ENCODE peak calls at places on chromosomes 5 and 9, in nine cellular contexts. One of them, this sample, is unnamed.

GRCh38 chr9:119365291-119366027 is 3.8 kb downstream of the BRINP1 start:
- DNase-seq in epithelial cell of esophagus: peak; percentile 43
- DNase-seq in AG10803: peak; percentile 18
- DNase-seq in lower leg skin: no peak
- DNase-seq in H7: peak; percentile 56
- DNase-seq in CD8-positive, alpha-beta T cell: no peak
- DNase-seq in aorta: no peak
- DNase-seq in IMR-90: no peak
- DNase-seq in PC-3: peak; percentile 4
- DNase-seq in this sample: no peak

GRCh38 chr5:128736567-128736966 is 198.5 kb upstream of the FBN2 start:
- DNase-seq in CD8-positive, alpha-beta T cell: no peak
- DNase-seq in H7: no peak
- DNase-seq in AG10803: no peak
- DNase-seq in epithelial cell of esophagus: peak; percentile 2
- DNase-seq in PC-3: peak; percentile 74
- DNase-seq in IMR-90: peak; percentile 6
- DNase-seq in aorta: no peak
- DNase-seq in lower leg skin: no peak
- DNase-seq in this sample: no peak

GRCh38 chr9:35562895-35563746 is 41.9 kb upstream of the TESK1 start:
- DNase-seq in lower leg skin: peak; percentile 69
- DNase-seq in CD8-positive, alpha-beta T cell: no peak
- DNase-seq in H7: no peak
- DNase-seq in IMR-90: no peak
- DNase-seq in aorta: no peak
- DNase-seq in AG10803: peak; percentile 25
- DNase-seq in PC-3: no peak
- DNase-seq in epithelial cell of esophagus: peak; percentile 47
- DNase-seq in this sample: no peak

GRCh38 chr5:172872997-172873491 is 39.0 kb downstream of the ERGIC1 start:
- DNase-seq in lower leg skin: no peak
- DNase-seq in IMR-90: peak; percentile 64
- DNase-seq in H7: peak; percentile 68
- DNase-seq in AG10803: peak; percentile 45
- DNase-seq in CD8-positive, alpha-beta T cell: no peak
- DNase-seq in PC-3: no peak
- DNase-seq in epithelial cell of esophagus: no peak
- DNase-seq in aorta: peak; percentile 91
- DNase-seq in this sample: peak; percentile 95

GRCh38 chr9:120443489-120443888 is 136.5 kb downstream of the CDK5RAP2 start:
- DNase-seq in CD8-positive, alpha-beta T cell: no peak
- DNase-seq in lower leg skin: no peak
- DNase-seq in aorta: no peak
- DNase-seq in H7: no peak
- DNase-seq in AG10803: peak; percentile 70
- DNase-seq in epithelial cell of esophagus: no peak
- DNase-seq in IMR-90: peak; percentile 89
- DNase-seq in PC-3: no peak
- DNase-seq in this sample: no peak

GRCh38 chr9:34386656-34387055 is 10.0 kb upstream of the MYORG start:
- DNase-seq in epithelial cell of esophagus: no peak
- DNase-seq in lower leg skin: no peak
- DNase-seq in CD8-positive, alpha-beta T cell: no peak
- DNase-seq in IMR-90: no peak
- DNase-seq in AG10803: no peak
- DNase-seq in H7: no peak
- DNase-seq in PC-3: no peak
- DNase-seq in aorta: no peak
- DNase-seq in this sample: no peak

GRCh38 chr5:27140831-27141230 is 102.4 kb upstream of the CDH9 start:
- DNase-seq in lower leg skin: no peak
- DNase-seq in CD8-positive, alpha-beta T cell: no peak
- DNase-seq in H7: no peak
- DNase-seq in aorta: no peak
- DNase-seq in IMR-90: no peak
- DNase-seq in AG10803: no peak
- DNase-seq in PC-3: no peak
- DNase-seq in epithelial cell of esophagus: no peak
- DNase-seq in this sample: no peak

GRCh38 chr5:33309076-33309475 is 131.7 kb upstream of the TARS1 start:
- DNase-seq in PC-3: no peak
- DNase-seq in aorta: no peak
- DNase-seq in lower leg skin: no peak
- DNase-seq in epithelial cell of esophagus: no peak
- DNase-seq in IMR-90: no peak
- DNase-seq in CD8-positive, alpha-beta T cell: no peak
- DNase-seq in AG10803: no peak
- DNase-seq in H7: no peak
- DNase-seq in this sample: no peak

GRCh38 chr5:154395407-154396106 is 50.2 kb upstream of the SAP30L start:
- DNase-seq in IMR-90: no peak
- DNase-seq in CD8-positive, alpha-beta T cell: no peak
- DNase-seq in PC-3: peak; percentile 59
- DNase-seq in epithelial cell of esophagus: peak; percentile 90
- DNase-seq in aorta: no peak
- DNase-seq in H7: peak; percentile 56
- DNase-seq in lower leg skin: peak; percentile 36
- DNase-seq in AG10803: no peak
- DNase-seq in this sample: no peak

GRCh38 chr9:80690340-80690939 is 998.9 kb downstream of the TLE1 start:
- DNase-seq in AG10803: no peak
- DNase-seq in aorta: no peak
- DNase-seq in epithelial cell of esophagus: no peak
- DNase-seq in lower leg skin: no peak
- DNase-seq in H7: no peak
- DNase-seq in PC-3: no peak
- DNase-seq in CD8-positive, alpha-beta T cell: no peak
- DNase-seq in IMR-90: no peak
- DNase-seq in this sample: no peak

GRCh38 chr5:31415009-31415923 is 116.6 kb downstream of the DROSHA start:
- DNase-seq in epithelial cell of esophagus: no peak
- DNase-seq in PC-3: no peak
- DNase-seq in aorta: no peak
- DNase-seq in CD8-positive, alpha-beta T cell: no peak
- DNase-seq in IMR-90: no peak
- DNase-seq in lower leg skin: no peak
- DNase-seq in AG10803: peak; percentile 25
- DNase-seq in H7: no peak
- DNase-seq in this sample: no peak

GRCh38 chr5:66860199-66860975 is 264.2 kb downstream of the MAST4 start:
- DNase-seq in aorta: no peak
- DNase-seq in lower leg skin: no peak
- DNase-seq in epithelial cell of esophagus: no peak
- DNase-seq in IMR-90: no peak
- DNase-seq in AG10803: peak; percentile 3
- DNase-seq in H7: no peak
- DNase-seq in CD8-positive, alpha-beta T cell: no peak
- DNase-seq in PC-3: no peak
- DNase-seq in this sample: no peak

DNA sequence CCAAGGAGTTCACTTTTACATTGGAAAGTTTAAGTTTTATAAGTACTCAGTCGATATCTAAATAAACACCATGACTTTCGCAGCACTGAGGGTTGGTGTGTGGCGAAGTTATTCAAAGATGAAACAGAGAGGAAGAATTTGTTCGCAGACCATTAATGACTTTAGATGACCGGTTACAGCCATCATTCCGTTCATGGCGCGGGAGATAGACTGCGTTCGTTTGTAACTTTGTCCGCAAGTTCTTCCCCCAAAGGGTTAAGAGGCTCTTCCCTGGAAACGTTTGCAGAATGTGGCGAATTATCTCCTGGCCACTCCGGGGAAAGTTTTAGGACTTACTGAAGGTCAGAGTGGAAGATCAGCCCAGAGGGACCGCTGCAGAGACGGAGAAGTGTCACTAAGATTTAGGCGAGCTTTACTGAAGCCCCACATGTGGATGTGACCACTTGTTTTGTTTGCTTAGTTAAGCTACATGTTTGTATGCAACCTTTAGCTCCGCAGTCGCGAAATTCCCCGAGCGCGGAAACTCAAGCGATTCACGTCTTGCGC is 2.2 kb upstream of the FOXD1 start:
- DNase-seq in IMR-90: peak; percentile 52
- DNase-seq in H7: no peak
- DNase-seq in aorta: no peak
- DNase-seq in PC-3: no peak
- DNase-seq in AG10803: no peak
- DNase-seq in CD8-positive, alpha-beta T cell: no peak
- DNase-seq in lower leg skin: no peak
- DNase-seq in epithelial cell of esophagus: no peak
- DNase-seq in this sample: no peak
- H3K4me3 ChIP-seq in IMR-90: peak overlapping the region; percentile 53
- H3K4me3 ChIP-seq in H7: peak overlapping the region; percentile 51
- H3K4me3 ChIP-seq in aorta: no peak overlapping the region
- H3K4me3 ChIP-seq in PC-3: peak overlapping the region; percentile 68
- H3K4me3 ChIP-seq in AG10803: peak overlapping the region; percentile 70
- H3K4me3 ChIP-seq in CD8-positive, alpha-beta T cell: no peak overlapping the region
- H3K4me3 ChIP-seq in lower leg skin: no peak overlapping the region
- H3K4me3 ChIP-seq in epithelial cell of esophagus: peak overlapping the region; percentile 8
- H3K4me3 ChIP-seq in this sample: no peak overlapping the region

GRCh38 chr5:43038523-43038989 is 1.6 kb downstream of the ANXA2R start:
- DNase-seq in AG10803: no peak
- DNase-seq in IMR-90: peak; percentile 82
- DNase-seq in lower leg skin: no peak
- DNase-seq in PC-3: peak; percentile 64
- DNase-seq in CD8-positive, alpha-beta T cell: no peak
- DNase-seq in epithelial cell of esophagus: no peak
- DNase-seq in aorta: no peak
- DNase-seq in H7: no peak
- DNase-seq in this sample: no peak

GRCh38 chr5:43036409-43036808 is 3.7 kb downstream of the ANXA2R start:
- DNase-seq in IMR-90: no peak
- DNase-seq in PC-3: no peak
- DNase-seq in AG10803: no peak
- DNase-seq in epithelial cell of esophagus: no peak
- DNase-seq in lower leg skin: no peak
- DNase-seq in aorta: no peak
- DNase-seq in CD8-positive, alpha-beta T cell: no peak
- DNase-seq in H7: no peak
- DNase-seq in this sample: no peak

GRCh38 chr5:43037929-43038510 is 2.1 kb downstream of the ANXA2R start:
- DNase-seq in IMR-90: peak; percentile 92
- DNase-seq in AG10803: peak; percentile 71
- DNase-seq in lower leg skin: no peak
- DNase-seq in aorta: no peak
- DNase-seq in CD8-positive, alpha-beta T cell: peak; percentile 23
- DNase-seq in PC-3: peak; percentile 82
- DNase-seq in H7: no peak
- DNase-seq in epithelial cell of esophagus: peak; percentile 65
- DNase-seq in this sample: no peak

GRCh38 chr5:43039115-43039467 is 1.0 kb downstream of the ANXA2R start:
- DNase-seq in AG10803: no peak
- DNase-seq in aorta: no peak
- DNase-seq in lower leg skin: no peak
- DNase-seq in H7: no peak
- DNase-seq in epithelial cell of esophagus: no peak
- DNase-seq in PC-3: no peak
- DNase-seq in IMR-90: no peak
- DNase-seq in CD8-positive, alpha-beta T cell: no peak
- DNase-seq in this sample: no peak

DNA sequence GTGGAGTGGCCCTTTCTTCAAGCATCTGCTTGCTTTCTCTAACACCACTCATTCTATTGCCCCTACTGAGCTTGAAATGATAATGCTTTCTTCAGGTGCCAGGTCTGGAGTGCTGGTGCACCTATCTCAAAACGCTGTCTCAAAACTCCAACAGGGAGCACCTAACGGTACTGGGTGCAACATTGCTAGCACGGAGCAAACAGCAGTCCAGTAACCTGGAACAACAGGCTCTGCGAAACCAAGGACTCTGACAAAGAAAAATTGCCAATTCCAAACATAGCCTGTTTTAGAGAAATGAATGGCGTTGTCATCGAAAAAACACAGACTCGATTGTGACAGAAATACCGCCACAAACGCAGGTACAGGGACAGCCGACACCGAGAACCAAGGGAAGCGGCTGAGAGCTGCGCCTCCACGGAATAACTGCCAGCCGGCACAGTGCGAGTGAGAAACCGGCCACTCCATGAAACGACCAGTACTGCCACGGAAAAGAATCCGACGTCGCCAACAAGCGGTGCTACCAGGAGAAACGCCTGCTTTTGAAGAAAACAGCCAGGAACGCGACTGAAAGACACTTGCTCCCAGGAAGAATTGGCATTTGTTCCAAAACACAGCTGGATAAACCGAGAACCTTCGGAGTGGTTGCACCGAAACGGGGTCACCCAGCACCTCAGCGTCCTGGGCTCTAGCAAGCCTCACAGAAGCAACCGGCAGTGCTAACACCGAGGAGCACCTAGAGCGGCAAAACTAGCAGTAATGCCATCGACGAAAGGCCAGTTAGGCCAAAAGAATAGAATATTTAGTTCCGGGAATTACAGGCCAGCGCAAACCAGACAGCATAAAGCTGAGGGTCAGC is 3.0 kb downstream of the ANXA2R start:
- DNase-seq in AG10803: no peak
- DNase-seq in epithelial cell of esophagus: peak; percentile 42
- DNase-seq in IMR-90: peak; percentile 59
- DNase-seq in CD8-positive, alpha-beta T cell: no peak
- DNase-seq in aorta: no peak
- DNase-seq in lower leg skin: no peak
- DNase-seq in H7: no peak
- DNase-seq in PC-3: peak; percentile 71
- DNase-seq in this sample: no peak
- H3K4me3 ChIP-seq in AG10803: peak overlapping the region; percentile 54
- H3K4me3 ChIP-seq in epithelial cell of esophagus: peak overlapping the region; percentile 43
- H3K4me3 ChIP-seq in IMR-90: peak overlapping the region; percentile 76
- H3K4me3 ChIP-seq in CD8-positive, alpha-beta T cell: peak overlapping the region; percentile 63
- H3K4me3 ChIP-seq in aorta: no peak overlapping the region
- H3K4me3 ChIP-seq in lower leg skin: no peak overlapping the region
- H3K4me3 ChIP-seq in H7: no peak overlapping the region
- H3K4me3 ChIP-seq in PC-3: peak overlapping the region; percentile 70
- H3K4me3 ChIP-seq in this sample: peak overlapping the region; percentile 72

DNA sequence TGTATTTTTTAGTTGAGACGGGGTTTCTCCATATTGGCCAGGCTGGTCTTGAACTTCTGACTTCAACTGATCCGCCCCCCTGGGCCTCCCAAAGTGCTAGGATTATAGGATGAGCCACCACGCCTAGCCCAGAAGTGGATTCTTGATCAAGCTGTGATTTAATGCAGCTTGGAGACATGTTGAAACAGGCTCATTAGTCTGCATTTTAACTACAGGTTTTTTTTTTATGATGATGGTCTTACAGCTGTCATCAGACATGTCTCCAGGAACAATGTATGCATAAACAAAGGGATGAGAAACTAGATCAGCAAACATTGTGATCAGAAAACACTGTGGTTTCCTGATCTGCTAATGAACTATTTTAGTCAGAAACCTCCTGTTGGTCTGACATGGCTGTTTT is 30.0 kb upstream of the PLPP1 start:
- DNase-seq in lower leg skin: no peak
- DNase-seq in CD8-positive, alpha-beta T cell: no peak
- DNase-seq in H7: no peak
- DNase-seq in PC-3: no peak
- DNase-seq in epithelial cell of esophagus: peak; percentile 88
- DNase-seq in IMR-90: no peak
- DNase-seq in AG10803: no peak
- DNase-seq in aorta: no peak
- DNase-seq in this sample: no peak
- H3K4me3 ChIP-seq in lower leg skin: no peak overlapping the region
- H3K4me3 ChIP-seq in CD8-positive, alpha-beta T cell: no peak overlapping the region
- H3K4me3 ChIP-seq in H7: no peak overlapping the region
- H3K4me3 ChIP-seq in PC-3: no peak overlapping the region
- H3K4me3 ChIP-seq in epithelial cell of esophagus: no peak overlapping the region
- H3K4me3 ChIP-seq in IMR-90: no peak overlapping the region
- H3K4me3 ChIP-seq in AG10803: no peak overlapping the region
- H3K4me3 ChIP-seq in aorta: no peak overlapping the region
- H3K4me3 ChIP-seq in this sample: no peak overlapping the region

GRCh38 chr9:113728989-113729388 is 147.1 kb upstream of the ZNF618 start:
- DNase-seq in IMR-90: no peak
- DNase-seq in aorta: no peak
- DNase-seq in epithelial cell of esophagus: no peak
- DNase-seq in PC-3: no peak
- DNase-seq in lower leg skin: no peak
- DNase-seq in H7: no peak
- DNase-seq in AG10803: no peak
- DNase-seq in CD8-positive, alpha-beta T cell: no peak
- DNase-seq in this sample: no peak
- H3K4me3 ChIP-seq in IMR-90: no peak overlapping the region
- H3K4me3 ChIP-seq in aorta: no peak overlapping the region
- H3K4me3 ChIP-seq in epithelial cell of esophagus: no peak overlapping the region
- H3K4me3 ChIP-seq in PC-3: no peak overlapping the region
- H3K4me3 ChIP-seq in lower leg skin: no peak overlapping the region
- H3K4me3 ChIP-seq in H7: no peak overlapping the region
- H3K4me3 ChIP-seq in AG10803: no peak overlapping the region
- H3K4me3 ChIP-seq in CD8-positive, alpha-beta T cell: no peak overlapping the region
- H3K4me3 ChIP-seq in this sample: no peak overlapping the region

This sample was measured in tibial artery.